ENCODE peak calls at places on chromosome 22, in ten cellular contexts. B is ovary; U is activated naive CD8-positive, alpha-beta T cell treated with anti-CD3 and anti-CD28 coated beads, Interleukin-2, amount 50 U/mL, for 24 hours; I is foreskin fibroblast; Y is HL-60; X is GM12864; T is dorsolateral prefrontal cortex; A is heart left ventricle; R is sciatic nerve; G is kidney epithelial cell. P is an unnamed sample.
A peak's percentile ranks its signal among the peaks of the same experiment; 100 is the strongest.

GRCh38 chr22:22342697-22343602 is 98.4 kb downstream of the VPREB1 start:
- DNase-seq in X (peak; percentile 31), U (peak; percentile 78), A (no peak), Y (no peak), B (no peak), I (no peak), T (no peak), R (no peak), G (peak; percentile 26), P (no peak)

GRCh38 chr22:44357962-44358553 is 45.3 kb upstream of the SHISAL1 start:
- DNase-seq in G (no peak), X (no peak), U (no peak), I (no peak), A (peak; percentile 67), R (peak; percentile 48), T (peak; percentile 43), Y (no peak), B (peak; percentile 72), P (no peak)

GRCh38 chr22:37260939-37261338 is 16.9 kb upstream of the RAC2 start:
- DNase-seq in I (peak; percentile 35), X (no peak), Y (no peak), G (no peak), A (peak; percentile 59), B (peak; percentile 35), U (peak; percentile 72), T (no peak), R (no peak), P (peak; percentile 33)

GRCh38 chr22:40491990-40492631 is 121.7 kb downstream of the SGSM3 start:
- DNase-seq in U (no peak), A (no peak), R (no peak), I (no peak), T (no peak), G (no peak), Y (peak; percentile 74), X (peak; percentile 91), B (no peak), P (peak; percentile 61)

GRCh38 chr22:42878561-42879305 is 21.7 kb upstream of the ARFGAP3 start:
- DNase-seq in U (no peak), T (no peak), B (no peak), R (no peak), I (no peak), Y (no peak), G (no peak), X (no peak), A (peak; percentile 57), P (no peak)

GRCh38 chr22:32780726-32781310 is 20.7 kb upstream of the TIMP3 start:
- DNase-seq in T (no peak), X (no peak), A (no peak), G (no peak), U (no peak), B (no peak), Y (no peak), R (no peak), I (no peak), P (no peak)

GRCh38 chr22:50688448-50688847 is 15.8 kb downstream of the SHANK3 start:
- DNase-seq in X (no peak), Y (no peak), A (no peak), B (no peak), R (peak; percentile 26), U (no peak), T (no peak), G (no peak), I (no peak), P (no peak)

GRCh38 chr22:38863531-38864131 is 8.4 kb downstream of the CBX6 start:
- DNase-seq in T (peak; percentile 27), R (peak; percentile 49), Y (no peak), I (no peak), G (no peak), X (no peak), A (no peak), U (no peak), B (no peak), P (no peak)

GRCh38 chr22:48104786-48105185 is 1342.3 kb downstream of the TBC1D22A start:
- DNase-seq in T (peak; percentile 60), X (no peak), R (no peak), Y (no peak), B (no peak), G (no peak), I (no peak), A (no peak), U (no peak), P (no peak)

GRCh38 chr22:46339956-46340355 is 4.4 kb downstream of the TRMU start:
- DNase-seq in T (no peak), G (no peak), B (no peak), A (no peak), R (no peak), Y (no peak), X (no peak), I (no peak), U (no peak), P (no peak)

GRCh38 chr22:29979645-29980303 is 96.8 kb downstream of the MTMR3 start:
- DNase-seq in B (no peak), I (no peak), A (no peak), T (no peak), X (no peak), Y (no peak), U (no peak), R (no peak), G (no peak), P (no peak)

GRCh38 chr22:25622011-25622410 is 57.5 kb downstream of the GRK3 start:
- DNase-seq in U (no peak), B (no peak), I (no peak), A (no peak), T (no peak), R (no peak), Y (no peak), X (no peak), G (no peak), P (no peak)

GRCh38 chr22:26650722-26651421 is 6.5 kb upstream of the MIAT start:
- DNase-seq in B (no peak), X (no peak), G (no peak), Y (no peak), A (no peak), T (no peak), R (no peak), I (no peak), U (no peak), P (no peak)

GRCh38 chr22:39839917-39840510 is 53.5 kb downstream of the ENTHD1 start:
- DNase-seq in T (no peak), R (no peak), U (peak; percentile 31), G (no peak), I (no peak), A (no peak), B (no peak), Y (no peak), X (no peak), P (no peak)

GRCh38 chr22:24503137-24503850 is 8.2 kb downstream of the UPB1 start:
- DNase-seq in Y (peak; percentile 74), B (peak; percentile 39), X (peak; percentile 52), R (peak; percentile 72), T (no peak), A (peak; percentile 60), I (peak; percentile 39), U (peak; percentile 79), G (no peak), P (no peak)

GRCh38 chr22:31036671-31037550 is 44.2 kb upstream of the SMTN start:
- DNase-seq in T (no peak), B (no peak), U (no peak), I (peak; percentile 47), R (no peak), Y (no peak), G (no peak), A (peak; percentile 33), X (no peak), P (peak; percentile 75)

GRCh38 chr22:50015451-50016307 is 3.1 kb upstream of the IL17REL start:
- DNase-seq in T (peak; percentile 11), I (no peak), B (peak; percentile 18), U (no peak), R (peak; percentile 47), A (no peak), G (no peak), X (no peak), Y (no peak), P (no peak)

GRCh38 chr22:40178417-40179409 is 988 bp downstream of the TNRC6B start:
- DNase-seq in I (no peak), X (no peak), R (no peak), A (no peak), G (peak; percentile 38), U (peak; percentile 41), B (no peak), Y (no peak), T (no peak), P (no peak)

P was measured in stromal cell of bone marrow.